ENCODE peak calls at places on chromosomes 16 and 17, in eight cellular contexts. J is GM12878, R is HepG2, D is GM23338, G is Panc1, A is K562, P is upper lobe of left lung, V is HCT116. L is an unnamed sample.
A peak's percentile ranks its signal among the peaks of the same experiment; 100 is the strongest.

GRCh38 chr16:86664518-86665318 is 86.4 kb downstream of the FOXL1 start:
- ATAC-seq in V (peak; percentile 86), D (no peak), R (peak; percentile 78), P (no peak), G (peak; percentile 93), J (peak; percentile 89), A (peak; percentile 82), L (no peak)

GRCh38 chr16:3348547-3349167 is 7.0 kb upstream of the OR2C1 start:
- ATAC-seq in A (peak; percentile 96), J (peak; percentile 77), P (no peak), D (no peak), V (no peak), G (no peak), R (no peak), L (no peak)

GRCh38 chr16:3135120-3135715 is 389 bp downstream of the ZNF213 start:
- ATAC-seq in A (no peak), D (no peak), J (no peak), G (peak; percentile 71), R (no peak), V (no peak), P (no peak), L (no peak)

GRCh38 chr17:45743626-45744326 is 40.3 kb upstream of the CRHR1 start:
- ATAC-seq in D (no peak), R (no peak), P (no peak), V (no peak), A (no peak), J (no peak), G (no peak), L (no peak)

GRCh38 chr16:67529639-67530012 is 997 bp downstream of the RIPOR1 start:
- ATAC-seq in A (no peak), J (peak; percentile 52), P (peak; percentile 7), R (no peak), V (peak; percentile 21), D (peak; percentile 20), G (peak; percentile 35), L (peak; percentile 13)

GRCh38 chr16:18969855-18970240 is 13.9 kb upstream of the TMC7 start:
- ATAC-seq in A (no peak), P (no peak), D (no peak), J (no peak), V (no peak), G (no peak), R (no peak), L (no peak)

GRCh38 chr17:78739331-78739853 is 42.7 kb downstream of the CYTH1 start:
- ATAC-seq in P (no peak), V (no peak), R (no peak), J (peak; percentile 24), D (no peak), G (no peak), A (no peak), L (no peak)

GRCh38 chr17:75591722-75592302 is 4.2 kb downstream of the MYO15B start:
- ATAC-seq in A (no peak), D (no peak), G (no peak), R (peak; percentile 37), V (no peak), J (no peak), P (no peak), L (no peak)

GRCh38 chr16:57608462-57609113 is 19.8 kb upstream of the ADGRG1 start:
- ATAC-seq in A (peak; percentile 29), J (no peak), V (no peak), R (no peak), D (peak; percentile 26), G (no peak), P (no peak), L (no peak)

GRCh38 chr17:64635647-64636305 is 26.3 kb downstream of the SMURF2 start:
- ATAC-seq in G (no peak), R (no peak), P (no peak), D (no peak), A (no peak), V (peak; percentile 58), J (peak; percentile 88), L (no peak)

GRCh38 chr17:73292031-73292531 is 19.7 kb downstream of the CDC42EP4 start:
- ATAC-seq in V (peak; percentile 58), A (no peak), R (no peak), G (peak; percentile 49), J (peak; percentile 6), D (no peak), P (peak; percentile 35), L (peak; percentile 11)

GRCh38 chr17:28404007-28404406 is 2.0 kb downstream of the SLC46A1 start:
- ATAC-seq in D (no peak), G (no peak), R (no peak), V (no peak), A (no peak), J (no peak), P (no peak), L (no peak)

DNA sequence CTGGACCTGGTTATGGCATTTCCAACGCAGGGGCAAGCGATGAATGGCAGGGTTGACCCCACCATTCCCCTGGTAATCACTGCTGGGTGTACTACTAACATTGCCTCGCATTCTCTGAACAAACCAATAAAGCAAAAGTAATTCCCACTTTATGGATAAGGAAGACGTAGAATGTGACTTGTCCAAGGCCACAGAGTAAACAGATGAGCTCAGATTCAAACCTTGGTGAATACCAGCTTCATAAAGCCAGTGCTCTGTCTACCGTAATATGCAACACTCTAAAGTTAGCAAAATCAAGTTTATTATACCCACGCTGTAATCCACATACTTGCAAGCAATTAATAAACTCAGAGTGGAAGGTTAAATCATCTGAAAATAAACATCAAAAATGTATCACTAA is 59.6 kb downstream of the ANKFY1 start:
- ATAC-seq in P (no peak), D (no peak), A (no peak), G (no peak), J (no peak), V (no peak), R (no peak), L (no peak)
- TF ChIP-seq POLR2AphosphoS5 in P (no peak), D (no peak), A (no peak), G (no peak), J (no peak), V (no peak), R (no peak), L (no peak)

GRCh38 chr17:8124350-8125195 is 667 bp upstream of the HES7 start:
- ATAC-seq in V (no peak), R (no peak), J (no peak), D (no peak), A (no peak), G (no peak), P (no peak), L (no peak)

GRCh38 chr17:8122923-8123694 is 797 bp downstream of the HES7 start:
- ATAC-seq in A (no peak), V (no peak), G (no peak), J (no peak), D (no peak), R (no peak), P (no peak), L (no peak)

GRCh38 chr17:8125196-8125946 is 1.5 kb upstream of the HES7 start:
- ATAC-seq in V (peak; percentile 18), J (peak; percentile 27), P (peak; percentile 9), A (peak; percentile 33), G (no peak), R (peak; percentile 6), D (peak; percentile 8), L (peak; percentile 52)

GRCh38 chr17:8122391-8122922 is 1.4 kb downstream of the HES7 start:
- ATAC-seq in R (no peak), A (no peak), G (no peak), D (no peak), P (no peak), V (no peak), J (no peak), L (no peak)

GRCh38 chr17:8123695-8124349 is at the start of gene HES7:
- ATAC-seq in J (no peak), D (peak; percentile 0), G (no peak), R (no peak), P (no peak), A (no peak), V (no peak), L (no peak)
- H3K4me1 ChIP-seq in J (peaks cover 36% of the 10 kb centered on the region), D (peaks cover 26% of the 10 kb centered on the region), G (peaks cover 7% of the 10 kb centered on the region), R (peaks cover 55% of the 10 kb centered on the region), P (peaks cover 68% of the 10 kb centered on the region), A (peaks cover 22% of the 10 kb centered on the region), V (peaks cover 26% of the 10 kb centered on the region), L (peaks cover 2% of the 10 kb centered on the region)

DNA sequence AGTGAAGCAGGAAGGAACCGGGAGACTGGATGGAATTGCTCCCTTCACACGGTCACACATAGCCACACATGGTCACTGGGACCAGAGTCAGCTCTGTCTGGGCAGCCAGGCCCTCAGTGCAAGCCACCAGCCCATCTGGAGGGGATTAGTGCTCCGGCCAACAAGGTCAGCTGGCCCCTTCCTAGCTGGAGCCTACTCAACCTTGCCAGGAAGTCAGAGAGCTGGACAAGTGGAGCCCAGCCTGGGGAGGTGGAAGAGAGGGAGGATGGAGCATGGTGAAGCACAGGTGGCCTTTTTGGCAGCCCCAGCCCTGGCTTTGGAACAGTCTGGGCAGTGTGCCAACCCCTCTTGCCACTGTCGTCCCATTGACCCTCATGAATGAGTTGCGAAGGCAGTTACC is 3.7 kb upstream of the CACNA1G start:
- ATAC-seq in J (no peak), G (no peak), A (no peak), D (no peak), P (no peak), V (no peak), R (no peak), L (no peak)
- TF ChIP-seq POLR2AphosphoS5 in J (no peak), G (no peak), A (no peak), D (no peak), P (no peak), V (no peak), R (no peak), L (no peak)

GRCh38 chr17:7290166-7290565 is 4.3 kb downstream of the YBX2 start:
- ATAC-seq in D (no peak), J (no peak), G (no peak), V (no peak), R (no peak), A (no peak), P (no peak), L (no peak)
- H3K4me1 ChIP-seq in D (peaks cover 10% of the 10 kb centered on the region), J (peaks cover 3% of the 10 kb centered on the region), G (peaks cover 12% of the 10 kb centered on the region), V (peaks cover 8% of the 10 kb centered on the region), R (peaks cover 26% of the 10 kb centered on the region), A (peaks cover 11% of the 10 kb centered on the region), P (peaks cover 16% of the 10 kb centered on the region), L (peaks cover 27% of the 10 kb centered on the region)